ENCODE peak calls at places on chromosomes 3 and 15, in nine cellular contexts. P is sciatic nerve; Q is GM23248; G is NT2/D1; J is stimulated activated CD4-positive, alpha-beta T cell treated with anti-CD3 and anti-CD28 coated beads, Interleukin-1b, Interleukin-23, amount 100 ng/mL, for 24 hours; U is stimulated activated CD8-positive, alpha-beta memory T cell treated with anti-CD3 and anti-CD28 coated beads, Interleukin-7, amount 100 ng/mL, for 1 hour; O is AG08395; S is PC-3; H is fibroblast of lung. R is an unnamed sample.

GRCh38 chr15:98941595-98942255 is 65.9 kb downstream of the PGPEP1L start:
- DNase-seq in U (no peak), G (no peak), J (no peak), Q (no peak), S (peak), P (no peak), O (no peak), H (no peak), R (no peak)

GRCh38 chr3:8328971-8329370 is 172.7 kb upstream of the LMCD1 start:
- DNase-seq in G (no peak), Q (no peak), U (no peak), J (no peak), P (no peak), S (no peak), H (peak), O (no peak), R (no peak)

GRCh38 chr15:87639305-87640011 is 617.1 kb downstream of the NTRK3 start:
- DNase-seq in G (peak), Q (no peak), P (no peak), S (no peak), J (no peak), U (no peak), O (no peak), H (peak), R (no peak)

GRCh38 chr3:50370594-50370993 is 11.3 kb upstream of the TMEM115 start:
- DNase-seq in G (no peak), O (no peak), J (no peak), H (no peak), U (no peak), P (no peak), Q (peak), S (peak), R (no peak)

GRCh38 chr3:167705840-167706239 is 28.9 kb downstream of the PDCD10 start:
- DNase-seq in H (peak), J (no peak), O (no peak), S (no peak), P (no peak), U (no peak), G (no peak), Q (peak), R (no peak)

GRCh38 chr15:96732704-96733103 is 402.2 kb downstream of the NR2F2 start:
- DNase-seq in O (no peak), H (no peak), P (no peak), J (no peak), Q (no peak), S (no peak), G (no peak), U (no peak), R (no peak)

GRCh38 chr3:74539879-74540278 is 74.6 kb downstream of the CNTN3 start:
- DNase-seq in U (no peak), H (no peak), Q (no peak), G (no peak), O (no peak), J (no peak), P (no peak), S (no peak), R (no peak)

GRCh38 chr15:75923756-75924155 is 20.1 kb downstream of the FBXO22 start:
- DNase-seq in Q (no peak), P (no peak), J (no peak), G (no peak), U (no peak), O (no peak), S (no peak), H (no peak), R (no peak)

GRCh38 chr15:44157679-44158078 is 37.4 kb downstream of the FRMD5 start:
- DNase-seq in H (peak), J (no peak), U (no peak), S (peak), P (no peak), O (peak), Q (peak), G (no peak), R (peak)